ENCODE peak calls at places on chromosomes 5 and 9, in nine cellular contexts. R is uterus, S is pancreas, M is HCT116, O is Peyer's patch, Z is body of pancreas, D is stomach, P is heart right ventricle, G is lung. B is an unnamed sample.
A peak's percentile ranks its signal among the peaks of the same experiment; 100 is the strongest.

GRCh38 chr5:154369682-154370081 is 76.1 kb upstream of the SAP30L start:
- DNase-seq in R (no peak), S (no peak), M (no peak), O (no peak), Z (no peak), D (no peak), P (no peak), G (no peak), B (no peak)

GRCh38 chr5:88885043-88885442 is 2.1 kb upstream of the MEF2C start:
- DNase-seq in R (no peak), S (no peak), M (no peak), O (no peak), Z (no peak), D (no peak), P (no peak), G (no peak), B (no peak)

GRCh38 chr5:151221574-151221973 is 2.3 kb downstream of the CCDC69 start:
- DNase-seq in R (no peak), S (no peak), M (no peak), O (no peak), Z (no peak), D (no peak), P (no peak), G (no peak), B (no peak)

GRCh38 chr9:109981091-109981490 is 201.1 kb downstream of the PALM2AKAP2 start:
- DNase-seq in R (no peak), S (no peak), M (no peak), O (no peak), Z (no peak), D (no peak), P (no peak), G (no peak), B (no peak)

GRCh38 chr5:148831590-148832565 is 5.5 kb downstream of the ADRB2 start:
- DNase-seq in R (no peak), S (no peak), M (no peak), O (no peak), Z (peak; percentile 44), D (no peak), P (no peak), G (no peak), B (no peak)

GRCh38 chr5:155850411-155850810 is 476.6 kb upstream of the SGCD start:
- DNase-seq in R (no peak), S (no peak), M (no peak), O (no peak), Z (no peak), D (no peak), P (no peak), G (no peak), B (no peak)

GRCh38 chr9:26296910-26297309 is 595.7 kb downstream of the CAAP1 start:
- DNase-seq in R (no peak), S (no peak), M (no peak), O (no peak), Z (no peak), D (no peak), P (no peak), G (no peak), B (no peak)

GRCh38 chr5:110757118-110757729 is 18.4 kb downstream of the SLC25A46 start:
- DNase-seq in R (no peak), S (no peak), M (peak; percentile 40), O (no peak), Z (peak; percentile 26), D (no peak), P (peak; percentile 6), G (no peak), B (peak; percentile 20)

GRCh38 chr5:16808021-16808420 is 128.1 kb downstream of the MYO10 start:
- DNase-seq in R (no peak), S (no peak), M (no peak), O (no peak), Z (no peak), D (no peak), P (no peak), G (no peak), B (no peak)

GRCh38 chr5:35129276-35129675 is 81.5 kb upstream of the AGXT2 start:
- DNase-seq in R (no peak), S (no peak), M (no peak), O (no peak), Z (no peak), D (no peak), P (no peak), G (no peak), B (no peak)

GRCh38 chr9:90888941-90889340 is 87.3 kb downstream of the SYK start:
- DNase-seq in R (no peak), S (no peak), M (no peak), O (no peak), Z (no peak), D (no peak), P (no peak), G (no peak), B (no peak)

GRCh38 chr5:65508978-65509377 is 27.3 kb upstream of the ADAMTS6 start:
- DNase-seq in R (no peak), S (no peak), M (no peak), O (no peak), Z (no peak), D (no peak), P (no peak), G (no peak), B (no peak)

GRCh38 chr5:132465095-132465707 is 25.4 kb downstream of the IRF1 start:
- DNase-seq in R (peak; percentile 10), S (no peak), M (no peak), O (peak; percentile 52), Z (no peak), D (no peak), P (no peak), G (no peak), B (no peak)

GRCh38 chr9:81596671-81597426 is 92.5 kb downstream of the TLE1 start:
- DNase-seq in R (no peak), S (no peak), M (no peak), O (no peak), Z (no peak), D (no peak), P (no peak), G (no peak), B (no peak)

GRCh38 chr5:77358566-77359205 is 133.4 kb downstream of the WDR41 start:
- DNase-seq in R (peak; percentile 20), S (no peak), M (no peak), O (no peak), Z (no peak), D (no peak), P (no peak), G (no peak), B (no peak)

GRCh38 chr9:136969774-136970173 is 7.5 kb upstream of the PTGDS start:
- DNase-seq in R (no peak), S (no peak), M (no peak), O (no peak), Z (no peak), D (no peak), P (no peak), G (no peak), B (no peak)

DNA sequence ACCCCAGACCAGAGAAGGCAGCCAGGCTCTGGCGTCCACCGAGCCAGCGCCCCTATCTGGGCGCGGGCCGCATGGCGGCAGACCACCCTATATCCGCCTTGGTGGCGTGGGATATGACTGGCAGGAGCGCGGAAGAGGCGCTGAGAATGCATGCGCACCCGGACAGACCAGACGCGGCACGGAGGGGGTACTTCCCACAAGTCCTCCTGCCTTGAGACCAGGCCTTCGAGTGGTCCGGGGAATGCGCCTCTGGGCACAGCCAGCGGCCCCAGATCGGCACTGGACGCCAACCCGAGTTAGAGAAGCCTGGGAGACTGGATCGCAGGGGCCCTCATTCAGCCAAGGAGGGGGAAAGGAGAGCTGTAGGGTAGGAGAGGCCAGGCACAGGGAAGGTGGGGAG is 2.5 kb upstream of the LMX1B start:
- DNase-seq in R (no peak), S (peak; percentile 73), M (no peak), O (no peak), Z (no peak), D (no peak), P (no peak), G (no peak), B (no peak)
- H3K4me3 ChIP-seq in R (no peak overlapping the region), S (no peak overlapping the region), M (no peak overlapping the region), O (no peak overlapping the region), Z (no peak overlapping the region), D (peak overlapping the region; percentile 36), P (no peak overlapping the region), G (no peak overlapping the region), B (no peak overlapping the region)

GRCh38 chr5:172447646-172448365 is 6.5 kb downstream of the SH3PXD2B start:
- DNase-seq in R (no peak), S (no peak), M (no peak), O (peak; percentile 15), Z (no peak), D (no peak), P (no peak), G (no peak), B (no peak)

GRCh38 chr5:172450861-172451695 is 3.2 kb downstream of the SH3PXD2B start:
- DNase-seq in R (peak; percentile 66), S (no peak), M (no peak), O (no peak), Z (no peak), D (no peak), P (no peak), G (no peak), B (no peak)

GRCh38 chr5:172450453-172450852 is 3.9 kb downstream of the SH3PXD2B start:
- DNase-seq in R (no peak), S (no peak), M (no peak), O (no peak), Z (no peak), D (no peak), P (no peak), G (no peak), B (no peak)

GRCh38 chr5:172446336-172447051 is 7.8 kb downstream of the SH3PXD2B start:
- DNase-seq in R (no peak), S (no peak), M (no peak), O (peak; percentile 35), Z (no peak), D (no peak), P (no peak), G (no peak), B (no peak)

GRCh38 chr5:172448999-172449398 is 5.3 kb downstream of the SH3PXD2B start:
- DNase-seq in R (no peak), S (no peak), M (no peak), O (no peak), Z (no peak), D (no peak), P (no peak), G (no peak), B (no peak)
- H3K4me1 ChIP-seq in R (peaks cover 16% of the 10 kb centered on the region), S (peaks cover 6% of the 10 kb centered on the region), M (peaks cover 37% of the 10 kb centered on the region), O (no peaks in the 10 kb centered on the region), Z (peaks cover 44% of the 10 kb centered on the region), D (peaks cover 39% of the 10 kb centered on the region), P (peaks cover 32% of the 10 kb centered on the region), G (peaks cover 8% of the 10 kb centered on the region), B (peaks cover 3% of the 10 kb centered on the region)

GRCh38 chr9:36974731-36975130 is 59.3 kb downstream of the PAX5 start:
- DNase-seq in R (no peak), S (no peak), M (no peak), O (no peak), Z (no peak), D (peak; percentile 24), P (no peak), G (no peak), B (no peak)
- TF ChIP-seq CTCF in R (no peak), S (no peak), M (peak; percentile 31), O (no peak), Z (no peak), D (no peak), P (no peak), G (no peak), B (no peak)

DNA sequence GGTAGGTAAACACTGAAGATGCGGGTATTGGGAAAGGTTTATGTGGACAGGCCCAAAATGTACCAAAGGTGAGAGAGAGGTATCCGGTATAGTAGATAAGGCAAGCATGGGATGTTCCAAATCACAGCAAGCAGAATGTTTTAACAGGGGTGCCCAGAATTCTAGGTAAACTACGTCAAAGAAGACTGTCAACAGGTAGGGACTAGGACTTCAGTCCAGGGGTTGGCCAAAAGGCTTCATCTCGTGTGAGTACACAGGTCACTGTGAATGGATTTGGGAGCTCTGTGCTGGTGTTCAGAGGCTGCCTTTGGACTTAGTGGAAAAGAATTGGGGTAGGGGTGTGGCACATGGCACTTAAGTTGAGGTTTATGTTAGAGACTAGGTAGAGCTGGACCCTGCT is 66.4 kb downstream of the PIK3R1 start:
- DNase-seq in R (no peak), S (no peak), M (no peak), O (no peak), Z (no peak), D (no peak), P (no peak), G (no peak), B (no peak)
- H3K4me3 ChIP-seq in R (no peak overlapping the region), S (no peak overlapping the region), M (no peak overlapping the region), O (peak overlapping the region; percentile 27), Z (no peak overlapping the region), D (peak overlapping the region; percentile 19), P (no peak overlapping the region), G (no peak overlapping the region), B (no peak overlapping the region)